ENCODE peak calls at places on chromosomes 5 and 9, in seven cellular contexts. E, T, G, V, I, U and Q are unnamed samples.
A peak's percentile ranks its signal among the peaks of the same experiment; 100 is the strongest.

GRCh38 chr5:98205691-98206461 is 567.6 kb upstream of the RGMB start:
- DNase-seq in T (peak; percentile 85), G (no peak), V (no peak), U (no peak), I (no peak), E (no peak), Q (no peak)

GRCh38 chr9:42388146-42388690 is 204.8 kb downstream of the SPATA31A6 start:
- DNase-seq in E (no peak), U (no peak), T (peak; percentile 2), I (peak; percentile 13), G (no peak), V (no peak), Q (no peak)

GRCh38 chr9:71984388-71985069 is 73.1 kb downstream of the C9orf85 start:
- DNase-seq in V (no peak), I (no peak), U (no peak), G (no peak), T (peak; percentile 63), E (no peak), Q (no peak)

GRCh38 chr5:111562566-111562965 is 50.2 kb upstream of the STARD4 start:
- DNase-seq in G (no peak), E (no peak), I (no peak), T (no peak), U (no peak), V (no peak), Q (no peak)

GRCh38 chr9:128053560-128053959 is 13.6 kb downstream of the NAIF1 start:
- DNase-seq in E (no peak), G (no peak), U (no peak), I (no peak), V (no peak), T (no peak), Q (no peak)

GRCh38 chr5:142680605-142681259 is 5.2 kb downstream of the FGF1 start:
- DNase-seq in U (no peak), G (no peak), I (no peak), V (peak; percentile 75), E (peak; percentile 41), T (peak; percentile 74), Q (no peak)

GRCh38 chr9:38068616-38068865 is 486 bp downstream of the SHB start:
- DNase-seq in V (no peak), T (no peak), E (no peak), U (peak; percentile 30), G (no peak), I (peak; percentile 44), Q (peak; percentile 36)

GRCh38 chr5:51039915-51040314 is 343.3 kb upstream of the ISL1 start:
- DNase-seq in V (no peak), E (no peak), I (no peak), G (no peak), U (no peak), T (no peak), Q (no peak)

GRCh38 chr5:154421868-154422267 is 23.9 kb upstream of the SAP30L start:
- DNase-seq in T (peak; percentile 31), V (no peak), I (no peak), G (no peak), E (no peak), U (no peak), Q (no peak)

GRCh38 chr5:171418316-171418981 is 998 bp upstream of the FGF18 start:
- DNase-seq in T (peak; percentile 80), U (no peak), E (no peak), I (peak; percentile 85), G (no peak), V (peak; percentile 70), Q (no peak)

GRCh38 chr5:57948091-57948490 is 465.5 kb upstream of the ACTBL2 start:
- DNase-seq in T (no peak), U (no peak), E (no peak), G (no peak), I (no peak), V (no peak), Q (no peak)

GRCh38 chr5:148145916-148146315 is 22.4 kb upstream of the SPINK14 start:
- DNase-seq in U (no peak), G (no peak), T (peak; percentile 9), I (no peak), V (peak; percentile 74), E (peak; percentile 10), Q (no peak)

GRCh38 chr9:88522360-88522759 is 12.6 kb upstream of the NXNL2 start:
- DNase-seq in G (no peak), E (no peak), T (no peak), U (no peak), I (no peak), V (no peak), Q (no peak)

GRCh38 chr5:123094227-123094918 is 5.3 kb downstream of the PRDM6 start:
- DNase-seq in V (no peak), I (no peak), U (no peak), G (no peak), E (no peak), T (no peak), Q (no peak)

GRCh38 chr5:172795401-172795977 is 24.5 kb upstream of the DUSP1 start:
- DNase-seq in E (no peak), G (no peak), V (peak; percentile 90), I (no peak), T (peak; percentile 100), U (no peak), Q (no peak)

GRCh38 chr9:117491491-117491890 is 76.6 kb upstream of the ASTN2 start:
- DNase-seq in I (no peak), G (no peak), T (no peak), E (no peak), U (no peak), V (peak; percentile 74), Q (no peak)